ENCODE peak calls at places on chromosomes 7 and 10, in five cellular contexts. L is PC-3, R is adrenal gland, Q is neural progenitor cell, F is colonic mucosa. E is an unnamed sample.
A peak's percentile ranks its signal among the peaks of the same experiment; 100 is the strongest.

GRCh38 chr10:7285545-7286322 is 125.1 kb downstream of the SFMBT2 start:
- DNase-seq in L (no peak), R (no peak), Q (no peak), F (no peak), E (no peak)

GRCh38 chr7:102080003-102080361 is 206.7 kb upstream of the SH2B2 start:
- DNase-seq in L (no peak), R (no peak), Q (no peak), F (peak; percentile 13), E (no peak)

GRCh38 chr7:84668116-84668515 is 473.5 kb upstream of the SEMA3A start:
- DNase-seq in L (no peak), R (no peak), Q (no peak), F (no peak), E (no peak)

GRCh38 chr7:8147004-8147403 is 115.0 kb downstream of the ICA1 start:
- DNase-seq in L (no peak), R (no peak), Q (peak; percentile 54), F (no peak), E (no peak)

GRCh38 chr7:139852482-139852845 is 23.4 kb downstream of the TBXAS1 start:
- DNase-seq in L (no peak), R (no peak), Q (no peak), F (no peak), E (no peak)

GRCh38 chr10:122703483-122704448 is 4.1 kb upstream of the C10orf120 start:
- DNase-seq in L (peak; percentile 68), R (peak; percentile 66), Q (peak; percentile 82), F (peak; percentile 66), E (peak; percentile 71)

GRCh38 chr7:76225379-76225778 is 23.7 kb downstream of the SRRM3 start:
- DNase-seq in L (peak; percentile 19), R (no peak), Q (peak; percentile 88), F (no peak), E (no peak)

GRCh38 chr10:132163278-132163765 is 23.4 kb upstream of the DPYSL4 start:
- DNase-seq in L (peak; percentile 80), R (no peak), Q (peak; percentile 87), F (peak; percentile 72), E (no peak)

GRCh38 chr7:80974396-80975358 is 55.8 kb upstream of the SEMA3C start:
- DNase-seq in L (no peak), R (no peak), Q (no peak), F (no peak), E (no peak)

GRCh38 chr7:98394377-98394836 is 6.5 kb downstream of the BAIAP2L1 start:
- DNase-seq in L (peak; percentile 81), R (no peak), Q (no peak), F (no peak), E (no peak)

GRCh38 chr10:126175586-126176258 is 212.6 kb downstream of the ADAM12 start:
- DNase-seq in L (no peak), R (no peak), Q (peak; percentile 37), F (no peak), E (no peak)

GRCh38 chr7:67105382-67105781 is 108.7 kb downstream of the TYW1 start:
- DNase-seq in L (no peak), R (no peak), Q (no peak), F (no peak), E (no peak)

GRCh38 chr7:2757361-2757903 is 69.4 kb downstream of the AMZ1 start:
- DNase-seq in L (peak; percentile 81), R (peak; percentile 90), Q (no peak), F (no peak), E (no peak)

GRCh38 chr7:46930336-46930735 is 651.6 kb downstream of the TNS3 start:
- DNase-seq in L (peak; percentile 85), R (peak; percentile 82), Q (no peak), F (no peak), E (no peak)

GRCh38 chr7:107201795-107202450 is 33.1 kb downstream of the HBP1 start:
- DNase-seq in L (peak; percentile 80), R (no peak), Q (peak; percentile 45), F (peak; percentile 56), E (no peak)

GRCh38 chr10:78931333-78932083 is 137.3 kb upstream of the ZMIZ1 start:
- DNase-seq in L (peak; percentile 92), R (peak; percentile 49), Q (no peak), F (peak; percentile 39), E (no peak)

GRCh38 chr7:25669954-25670841 is 441.9 kb upstream of the NPVF start:
- DNase-seq in L (no peak), R (peak; percentile 59), Q (no peak), F (no peak), E (peak; percentile 36)

GRCh38 chr7:84144480-84144879 is 50.1 kb downstream of the SEMA3A start:
- DNase-seq in L (no peak), R (no peak), Q (no peak), F (no peak), E (no peak)

GRCh38 chr7:33837356-33837851 is 67.9 kb upstream of the BMPER start:
- DNase-seq in L (no peak), R (no peak), Q (no peak), F (peak; percentile 23), E (no peak)

GRCh38 chr7:142716596-142716995 is 32.7 kb upstream of the PRSS1 start:
- DNase-seq in L (no peak), R (no peak), Q (no peak), F (no peak), E (no peak)

GRCh38 chr7:101743995-101744360 is 73.4 kb upstream of the CUX1 start:
- DNase-seq in L (no peak), R (no peak), Q (peak; percentile 71), F (peak; percentile 33), E (no peak)

GRCh38 chr10:17474595-17474994 is 20.2 kb upstream of the ST8SIA6 start:
- DNase-seq in L (peak; percentile 16), R (no peak), Q (no peak), F (no peak), E (no peak)

GRCh38 chr10:69332278-69333010 is 54.1 kb downstream of the HK1 start:
- DNase-seq in L (no peak), R (no peak), Q (no peak), F (peak; percentile 54), E (no peak)

GRCh38 chr10:90871279-90871760 is 454 bp upstream of the RPP30 start:
- DNase-seq in L (no peak), R (peak; percentile 40), Q (peak; percentile 88), F (peak; percentile 44), E (peak; percentile 40)

GRCh38 chr10:97553575-97554100 is 18.9 kb upstream of the ANKRD2 start:
- DNase-seq in L (peak; percentile 71), R (peak; percentile 72), Q (peak; percentile 88), F (peak; percentile 47), E (peak; percentile 74)

GRCh38 chr7:74093671-74094223 is 10.1 kb downstream of the LIMK1 start:
- DNase-seq in L (no peak), R (no peak), Q (no peak), F (no peak), E (no peak)

GRCh38 chr10:101894742-101895141 is 51.1 kb upstream of the KCNIP2 start:
- DNase-seq in L (no peak), R (peak; percentile 61), Q (no peak), F (no peak), E (no peak)

GRCh38 chr10:24722676-24723385 is 856 bp downstream of the ARHGAP21 start:
- DNase-seq in L (peak; percentile 38), R (peak; percentile 49), Q (peak; percentile 88), F (peak; percentile 64), E (peak; percentile 42)

GRCh38 chr10:24722131-24722675 is 1.5 kb downstream of the ARHGAP21 start:
- DNase-seq in L (no peak), R (peak; percentile 19), Q (no peak), F (no peak), E (no peak)

GRCh38 chr10:24721254-24722106 is 2.2 kb downstream of the ARHGAP21 start:
- DNase-seq in L (peak; percentile 38), R (peak; percentile 28), Q (peak; percentile 54), F (peak; percentile 65), E (peak; percentile 38)

GRCh38 chr10:24718031-24718855 is 5.4 kb downstream of the ARHGAP21 start:
- DNase-seq in L (peak; percentile 77), R (no peak), Q (no peak), F (no peak), E (no peak)

GRCh38 chr10:24720096-24720495 is 3.6 kb downstream of the ARHGAP21 start:
- DNase-seq in L (no peak), R (no peak), Q (no peak), F (no peak), E (no peak)
- H3K27ac ChIP-seq in L (no peak overlapping the region), R (no peak overlapping the region), Q (no peak overlapping the region), F (no peak overlapping the region), E (no peak overlapping the region)

GRCh38 chr7:155762639-155763038 is 49.6 kb downstream of the SHH start:
- DNase-seq in L (no peak), R (no peak), Q (no peak), F (no peak), E (no peak)
- H3K4me1 ChIP-seq in L (no peaks in the 10 kb centered on the region), R (no peaks in the 10 kb centered on the region), Q (peaks cover 13% of the 10 kb centered on the region), F (no peaks in the 10 kb centered on the region), E (peaks cover 5% of the 10 kb centered on the region)

GRCh38 chr10:28429573-28430216 is 103.2 kb upstream of the WAC start:
- DNase-seq in L (peak; percentile 19), R (no peak), Q (no peak), F (peak; percentile 2), E (no peak)

GRCh38 chr10:28434063-28434462 is 98.9 kb upstream of the WAC start:
- DNase-seq in L (peak; percentile 32), R (no peak), Q (no peak), F (no peak), E (no peak)

GRCh38 chr10:28431139-28431538 is 101.8 kb upstream of the WAC start:
- DNase-seq in L (no peak), R (no peak), Q (no peak), F (no peak), E (no peak)

GRCh38 chr10:28429045-28429444 is 103.9 kb upstream of the WAC start:
- DNase-seq in L (no peak), R (no peak), Q (no peak), F (no peak), E (no peak)

DNA sequence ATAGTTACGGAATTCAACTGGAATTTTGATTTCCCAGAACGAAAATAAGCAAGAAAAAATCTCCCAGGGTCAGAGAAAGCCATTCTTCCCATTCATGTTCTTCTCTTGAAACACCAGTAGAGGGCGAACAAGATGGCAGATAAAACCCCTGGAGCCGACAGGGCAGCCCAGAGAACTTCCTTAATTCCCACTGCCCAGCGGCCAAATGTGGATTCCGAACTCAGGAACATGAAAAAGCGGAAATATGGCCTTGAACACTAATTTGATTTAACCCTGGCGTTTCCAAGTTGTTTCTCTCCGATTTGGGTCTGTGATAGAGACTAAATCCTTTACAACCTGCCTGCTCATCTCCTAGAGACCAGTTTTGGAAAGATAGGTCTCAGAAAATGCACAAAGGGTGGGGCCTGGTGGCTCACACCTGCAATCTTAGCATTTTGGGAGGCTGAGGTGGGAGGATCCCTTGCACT is 100.7 kb upstream of the WAC start:
- DNase-seq in L (peak; percentile 64), R (peak; percentile 56), Q (peak; percentile 83), F (peak; percentile 60), E (peak; percentile 61)
- H3K4me3 ChIP-seq in L (no peak overlapping the region), R (no peak overlapping the region), Q (no peak overlapping the region), F (no peak overlapping the region), E (no peak overlapping the region)

GRCh38 chr7:541661-542060 is 22.0 kb upstream of the PDGFA start:
- DNase-seq in L (no peak), R (no peak), Q (no peak), F (no peak), E (no peak)

GRCh38 chr7:542131-542934 is 22.7 kb upstream of the PDGFA start:
- DNase-seq in L (no peak), R (no peak), Q (peak; percentile 59), F (no peak), E (no peak)

GRCh38 chr7:543790-544527 is 24.3 kb upstream of the PDGFA start:
- DNase-seq in L (peak; percentile 52), R (no peak), Q (no peak), F (no peak), E (no peak)

GRCh38 chr7:544528-545221 is 25.0 kb upstream of the PDGFA start:
- DNase-seq in L (no peak), R (no peak), Q (no peak), F (no peak), E (no peak)

GRCh38 chr7:542935-543789 is 23.5 kb upstream of the PDGFA start:
- DNase-seq in L (peak; percentile 81), R (peak; percentile 72), Q (no peak), F (no peak), E (no peak)
- H3K27ac ChIP-seq in L (peak overlapping the region; percentile 88), R (no peak overlapping the region), Q (no peak overlapping the region), F (no peak overlapping the region), E (no peak overlapping the region)

E was measured in lung.